ENCODE peak calls at places on chromosomes 6 and 20, in four cellular contexts. One of them, this sample, is unnamed.
A peak's percentile ranks its signal among the peaks of the same experiment; 100 is the strongest.

GRCh38 chr6:39830444-39830843 is 38.3 kb downstream of the DAAM2 start:
- DNase-seq in SK-N-SH: peak; percentile 26
- DNase-seq in HepG2: no peak
- DNase-seq in GM12878: no peak
- DNase-seq in this sample: no peak

GRCh38 chr20:7113577-7114466 is 346.3 kb downstream of the BMP2 start:
- DNase-seq in HepG2: peak; percentile 49
- DNase-seq in SK-N-SH: peak; percentile 56
- DNase-seq in GM12878: no peak
- DNase-seq in this sample: peak; percentile 36

GRCh38 chr6:108650781-108651180 is 90.1 kb downstream of the FOXO3 start:
- DNase-seq in GM12878: no peak
- DNase-seq in HepG2: no peak
- DNase-seq in SK-N-SH: no peak
- DNase-seq in this sample: no peak

GRCh38 chr6:42727627-42728026 is 5.2 kb upstream of the PRPH2 start:
- DNase-seq in HepG2: no peak
- DNase-seq in SK-N-SH: no peak
- DNase-seq in GM12878: no peak
- DNase-seq in this sample: no peak

GRCh38 chr6:36758516-36759176 is 61.0 kb downstream of the RAB44 start:
- DNase-seq in HepG2: no peak
- DNase-seq in GM12878: no peak
- DNase-seq in SK-N-SH: no peak
- DNase-seq in this sample: no peak

GRCh38 chr6:170292111-170292777 is 1.4 kb upstream of the DLL1 start:
- DNase-seq in SK-N-SH: peak; percentile 47
- DNase-seq in GM12878: no peak
- DNase-seq in HepG2: no peak
- DNase-seq in this sample: no peak

GRCh38 chr6:26224940-26225847 is 138.0 kb downstream of the HFE start:
- DNase-seq in HepG2: no peak
- DNase-seq in GM12878: no peak
- DNase-seq in SK-N-SH: peak; percentile 78
- DNase-seq in this sample: no peak

GRCh38 chr20:11054266-11055025 is 380.6 kb upstream of the JAG1 start:
- DNase-seq in SK-N-SH: no peak
- DNase-seq in HepG2: no peak
- DNase-seq in GM12878: no peak
- DNase-seq in this sample: peak; percentile 9

GRCh38 chr6:47440722-47441121 is 36.9 kb upstream of the CD2AP start:
- DNase-seq in SK-N-SH: no peak
- DNase-seq in HepG2: no peak
- DNase-seq in GM12878: peak; percentile 47
- DNase-seq in this sample: no peak

GRCh38 chr6:29702519-29703103 is 20.6 kb upstream of the HLA-F start:
- DNase-seq in GM12878: no peak
- DNase-seq in SK-N-SH: peak; percentile 71
- DNase-seq in HepG2: peak; percentile 19
- DNase-seq in this sample: peak; percentile 56

GRCh38 chr20:21029356-21029755 is 76.8 kb downstream of the LINC00237 start:
- DNase-seq in GM12878: no peak
- DNase-seq in SK-N-SH: no peak
- DNase-seq in HepG2: no peak
- DNase-seq in this sample: no peak

GRCh38 chr6:161393839-161394364 is 120.0 kb upstream of the AGPAT4 start:
- DNase-seq in SK-N-SH: peak; percentile 66
- DNase-seq in HepG2: peak; percentile 71
- DNase-seq in GM12878: peak; percentile 43
- DNase-seq in this sample: peak; percentile 67

GRCh38 chr6:151370509-151371078 is 20.8 kb downstream of the ZBTB2 start:
- DNase-seq in SK-N-SH: no peak
- DNase-seq in HepG2: no peak
- DNase-seq in GM12878: no peak
- DNase-seq in this sample: no peak

GRCh38 chr20:33602826-33603590 is 59.1 kb upstream of the C20orf144 start:
- DNase-seq in HepG2: peak; percentile 76
- DNase-seq in SK-N-SH: no peak
- DNase-seq in GM12878: peak; percentile 34
- DNase-seq in this sample: no peak

GRCh38 chr6:70282906-70283461 is 19.9 kb downstream of the COL9A1 start:
- DNase-seq in GM12878: no peak
- DNase-seq in SK-N-SH: peak; percentile 55
- DNase-seq in HepG2: no peak
- DNase-seq in this sample: no peak

GRCh38 chr6:142746524-142746923 is 198.5 kb downstream of the HIVEP2 start:
- DNase-seq in GM12878: no peak
- DNase-seq in HepG2: peak; percentile 56
- DNase-seq in SK-N-SH: peak; percentile 24
- DNase-seq in this sample: peak; percentile 26

GRCh38 chr20:5880326-5880725 is 70.0 kb downstream of the TRMT6 start:
- DNase-seq in HepG2: no peak
- DNase-seq in SK-N-SH: no peak
- DNase-seq in GM12878: no peak
- DNase-seq in this sample: no peak

GRCh38 chr6:149728499-149729234 is 10.8 kb upstream of the LATS1 start:
- DNase-seq in SK-N-SH: no peak
- DNase-seq in GM12878: no peak
- DNase-seq in HepG2: no peak
- DNase-seq in this sample: no peak

GRCh38 chr6:99471638-99472037 is 43.6 kb downstream of the USP45 start:
- DNase-seq in SK-N-SH: peak; percentile 23
- DNase-seq in GM12878: no peak
- DNase-seq in HepG2: no peak
- DNase-seq in this sample: no peak

DNA sequence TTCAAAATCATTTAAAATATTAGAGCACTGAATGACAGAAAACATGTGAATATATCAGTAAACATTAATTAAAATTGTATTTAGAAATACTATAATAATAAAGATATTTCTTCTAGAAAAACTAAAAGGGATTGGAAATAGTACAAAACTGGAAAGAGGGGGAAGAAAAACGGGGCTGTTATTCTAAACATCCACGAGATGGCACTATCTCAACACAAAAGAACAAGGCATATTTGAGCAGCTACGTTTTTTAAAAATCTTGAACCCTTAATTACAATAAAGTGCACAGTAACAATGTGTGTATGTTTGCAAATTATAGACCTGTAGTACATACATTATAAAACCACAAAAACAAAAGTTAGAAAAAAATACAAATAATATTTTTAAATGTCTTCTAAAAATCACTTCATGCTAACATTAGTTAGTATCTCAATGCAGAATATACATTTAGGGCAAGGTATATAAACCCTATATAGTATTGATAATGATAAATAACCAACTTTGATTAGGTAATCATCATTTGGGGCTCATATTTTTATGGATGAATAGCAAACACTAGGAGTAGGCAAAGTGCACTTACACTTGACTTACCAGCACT is 42.5 kb upstream of the PNISR start:
- DNase-seq in HepG2: peak; percentile 18
- DNase-seq in SK-N-SH: peak; percentile 46
- DNase-seq in GM12878: no peak
- DNase-seq in this sample: peak; percentile 13
- TF ChIP-seq PBX3 in HepG2: no peak
- TF ChIP-seq PBX3 in SK-N-SH: no peak
- TF ChIP-seq PBX3 in GM12878: no peak
- TF ChIP-seq PBX3 in this sample: no peak

GRCh38 chr20:50313223-50313820 is 122.7 kb downstream of the CEBPB start:
- DNase-seq in HepG2: no peak
- DNase-seq in SK-N-SH: no peak
- DNase-seq in GM12878: no peak
- DNase-seq in this sample: peak; percentile 85
- TF ChIP-seq RFX5 in HepG2: no peak
- TF ChIP-seq RFX5 in SK-N-SH: no peak
- TF ChIP-seq RFX5 in GM12878: no peak
- TF ChIP-seq RFX5 in this sample: no peak

DNA sequence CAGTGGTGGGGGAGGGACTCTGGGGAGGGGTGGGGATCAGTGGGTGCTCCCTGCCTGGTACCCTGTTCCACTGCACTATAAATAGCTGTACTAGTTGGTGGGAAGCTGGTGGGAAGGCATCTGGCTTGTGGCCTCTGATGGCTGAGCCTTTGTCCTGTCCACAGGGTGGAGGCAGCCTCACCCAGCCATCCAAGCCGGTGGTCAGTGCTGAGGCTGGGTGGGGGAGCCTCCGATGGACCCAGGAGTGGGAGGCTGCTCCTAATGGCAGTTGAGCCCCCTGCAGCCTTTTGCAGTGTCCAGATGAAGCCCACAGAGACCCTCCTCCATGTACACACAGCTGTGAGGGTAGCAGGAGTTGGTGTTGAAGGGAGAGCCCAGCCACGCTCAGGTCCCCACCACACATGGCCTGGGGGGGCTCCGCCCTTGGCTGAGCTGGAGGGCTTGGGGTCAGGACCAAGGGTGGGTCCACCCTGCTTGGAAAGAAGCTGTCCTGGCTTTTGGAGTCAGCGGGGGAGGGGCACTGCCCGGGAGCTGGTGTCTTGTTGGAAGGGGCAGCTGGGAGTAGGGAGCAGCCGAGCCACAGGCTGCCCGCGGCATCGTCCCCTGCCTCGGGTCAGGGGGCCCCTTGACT is 2.5 kb downstream of the PPDPF start:
- DNase-seq in GM12878: no peak
- DNase-seq in SK-N-SH: no peak
- DNase-seq in HepG2: no peak
- DNase-seq in this sample: no peak
- TF ChIP-seq PBX3 in GM12878: no peak
- TF ChIP-seq PBX3 in SK-N-SH: no peak
- TF ChIP-seq PBX3 in HepG2: no peak
- TF ChIP-seq PBX3 in this sample: no peak

GRCh38 chr6:17473554-17473953 is 80.2 kb downstream of the CAP2 start:
- DNase-seq in GM12878: no peak
- DNase-seq in SK-N-SH: no peak
- DNase-seq in HepG2: no peak
- DNase-seq in this sample: no peak
- TF ChIP-seq RFX5 in GM12878: no peak
- TF ChIP-seq RFX5 in SK-N-SH: no peak
- TF ChIP-seq RFX5 in HepG2: no peak
- TF ChIP-seq RFX5 in this sample: no peak

GRCh38 chr20:54092021-54092420 is 21.6 kb upstream of the BCAS1 start:
- DNase-seq in HepG2: no peak
- DNase-seq in GM12878: no peak
- DNase-seq in SK-N-SH: no peak
- DNase-seq in this sample: no peak
- TF ChIP-seq PBX3 in HepG2: no peak
- TF ChIP-seq PBX3 in GM12878: no peak
- TF ChIP-seq PBX3 in SK-N-SH: no peak
- TF ChIP-seq PBX3 in this sample: no peak

GRCh38 chr6:106104941-106105340 is 18.8 kb downstream of the PRDM1 start:
- DNase-seq in HepG2: no peak
- DNase-seq in SK-N-SH: no peak
- DNase-seq in GM12878: no peak
- DNase-seq in this sample: no peak
- TF ChIP-seq RFX5 in HepG2: no peak
- TF ChIP-seq RFX5 in SK-N-SH: no peak
- TF ChIP-seq RFX5 in GM12878: no peak
- TF ChIP-seq RFX5 in this sample: no peak

GRCh38 chr6:16514249-16514648 is 247.0 kb downstream of the ATXN1 start:
- DNase-seq in HepG2: peak; percentile 28
- DNase-seq in GM12878: no peak
- DNase-seq in SK-N-SH: peak; percentile 33
- DNase-seq in this sample: peak; percentile 40
- TF ChIP-seq PBX3 in HepG2: no peak
- TF ChIP-seq PBX3 in GM12878: no peak
- TF ChIP-seq PBX3 in SK-N-SH: no peak
- TF ChIP-seq PBX3 in this sample: no peak

DNA sequence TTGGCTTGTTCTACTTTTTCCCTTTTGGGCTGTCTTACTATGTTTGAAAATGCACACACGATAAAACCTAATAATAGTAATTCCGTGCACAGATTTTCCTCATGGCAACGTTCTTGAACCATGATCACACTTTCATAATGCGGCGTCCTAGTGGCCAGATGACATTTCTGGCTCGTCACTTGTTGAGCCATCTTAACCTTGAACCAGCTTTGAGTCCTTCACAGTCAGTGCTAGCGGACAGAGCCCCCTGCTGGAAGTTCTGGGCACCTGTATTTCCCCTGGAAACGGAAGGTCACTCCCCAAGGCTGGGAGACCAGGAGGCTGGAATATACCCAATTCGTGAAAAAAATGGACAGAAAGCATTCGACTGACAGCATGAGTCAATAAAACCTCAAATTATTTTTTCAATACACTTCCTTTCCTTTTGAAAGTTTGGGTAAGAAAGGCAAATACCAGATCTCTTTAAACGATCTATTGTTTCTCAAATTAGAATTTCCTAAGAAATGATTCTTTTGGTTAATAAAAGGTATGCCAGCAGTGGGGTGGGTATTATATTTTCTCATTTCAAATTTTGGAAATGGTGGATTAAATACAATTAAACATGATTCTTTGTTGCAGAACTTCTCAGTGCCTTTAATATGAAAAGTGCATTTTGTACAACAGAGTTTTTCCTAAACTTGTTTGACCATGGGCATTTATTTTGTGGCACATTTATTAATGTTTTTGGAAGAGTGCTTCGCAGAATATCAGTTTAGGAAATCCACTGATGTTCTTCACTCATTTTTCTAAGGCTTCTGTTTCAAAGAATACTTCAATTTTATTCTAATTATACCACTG is 542.3 kb downstream of the QKI start:
- DNase-seq in SK-N-SH: peak; percentile 80
- DNase-seq in GM12878: peak; percentile 34
- DNase-seq in HepG2: peak; percentile 82
- DNase-seq in this sample: peak; percentile 63
- TF ChIP-seq RFX5 in SK-N-SH: no peak
- TF ChIP-seq RFX5 in GM12878: peak; percentile 69
- TF ChIP-seq RFX5 in HepG2: no peak
- TF ChIP-seq RFX5 in this sample: no peak

GRCh38 chr20:45948261-45948733 is 13.8 kb downstream of the PCIF1 start:
- DNase-seq in HepG2: no peak
- DNase-seq in SK-N-SH: no peak
- DNase-seq in GM12878: no peak
- DNase-seq in this sample: no peak

GRCh38 chr20:45947110-45947866 is 12.8 kb downstream of the PCIF1 start:
- DNase-seq in GM12878: no peak
- DNase-seq in HepG2: no peak
- DNase-seq in SK-N-SH: no peak
- DNase-seq in this sample: no peak

GRCh38 chr20:45945678-45946148 is 11.2 kb downstream of the PCIF1 start:
- DNase-seq in SK-N-SH: no peak
- DNase-seq in GM12878: no peak
- DNase-seq in HepG2: no peak
- DNase-seq in this sample: no peak

GRCh38 chr20:45944965-45945677 is 10.6 kb downstream of the PCIF1 start:
- DNase-seq in HepG2: no peak
- DNase-seq in SK-N-SH: no peak
- DNase-seq in GM12878: no peak
- DNase-seq in this sample: no peak

GRCh38 chr20:45946149-45946970 is 11.9 kb downstream of the PCIF1 start:
- DNase-seq in GM12878: no peak
- DNase-seq in HepG2: peak; percentile 97
- DNase-seq in SK-N-SH: no peak
- DNase-seq in this sample: no peak
- TF ChIP-seq PBX3 in GM12878: no peak
- TF ChIP-seq PBX3 in HepG2: peak; percentile 75
- TF ChIP-seq PBX3 in SK-N-SH: no peak
- TF ChIP-seq PBX3 in this sample: no peak

GRCh38 chr20:49914310-49915117 is 815 bp downstream of the SPATA2 start:
- DNase-seq in SK-N-SH: no peak
- DNase-seq in GM12878: no peak
- DNase-seq in HepG2: no peak
- DNase-seq in this sample: no peak
- TF ChIP-seq RFX5 in SK-N-SH: no peak
- TF ChIP-seq RFX5 in GM12878: no peak
- TF ChIP-seq RFX5 in HepG2: no peak
- TF ChIP-seq RFX5 in this sample: no peak